ENCODE peak calls at places on chromosomes 13 and 19, in seven cellular contexts. One of them, this sample, is unnamed.

GRCh38 chr19:9958451-9958850 is 22.1 kb upstream of the OLFM2 start:
- DNase-seq in lower leg skin: no peak
- DNase-seq in heart right ventricle: no peak
- DNase-seq in psoas muscle: no peak
- DNase-seq in upper lobe of right lung: no peak
- DNase-seq in IMR-90: peak
- DNase-seq in left lung: no peak
- DNase-seq in this sample: peak

GRCh38 chr13:79353698-79354097 is 52.4 kb downstream of the RBM26 start:
- DNase-seq in heart right ventricle: no peak
- DNase-seq in psoas muscle: no peak
- DNase-seq in upper lobe of right lung: no peak
- DNase-seq in IMR-90: no peak
- DNase-seq in lower leg skin: no peak
- DNase-seq in left lung: no peak
- DNase-seq in this sample: no peak

GRCh38 chr19:40191836-40192646 is 815 bp downstream of the MAP3K10 start:
- DNase-seq in upper lobe of right lung: peak
- DNase-seq in psoas muscle: peak
- DNase-seq in heart right ventricle: peak
- DNase-seq in lower leg skin: no peak
- DNase-seq in left lung: peak
- DNase-seq in IMR-90: peak
- DNase-seq in this sample: peak

GRCh38 chr13:78593652-78594494 is 9.5 kb downstream of the POU4F1 start:
- DNase-seq in left lung: peak
- DNase-seq in heart right ventricle: no peak
- DNase-seq in lower leg skin: no peak
- DNase-seq in upper lobe of right lung: no peak
- DNase-seq in psoas muscle: no peak
- DNase-seq in IMR-90: no peak
- DNase-seq in this sample: no peak

GRCh38 chr13:39527961-39528720 is 74.9 kb downstream of the LHFPL6 start:
- DNase-seq in left lung: no peak
- DNase-seq in heart right ventricle: no peak
- DNase-seq in lower leg skin: no peak
- DNase-seq in psoas muscle: peak
- DNase-seq in IMR-90: peak
- DNase-seq in upper lobe of right lung: no peak
- DNase-seq in this sample: peak

GRCh38 chr13:68927387-68928026 is 1180.1 kb upstream of the ATXN8OS start:
- DNase-seq in upper lobe of right lung: no peak
- DNase-seq in heart right ventricle: no peak
- DNase-seq in IMR-90: no peak
- DNase-seq in psoas muscle: no peak
- DNase-seq in lower leg skin: no peak
- DNase-seq in left lung: no peak
- DNase-seq in this sample: no peak

GRCh38 chr19:42099336-42099925 is 23.5 kb downstream of the ZNF574 start:
- DNase-seq in psoas muscle: no peak
- DNase-seq in upper lobe of right lung: no peak
- DNase-seq in left lung: no peak
- DNase-seq in IMR-90: no peak
- DNase-seq in heart right ventricle: no peak
- DNase-seq in lower leg skin: no peak
- DNase-seq in this sample: no peak

GRCh38 chr13:45861352-45861751 is 9.8 kb upstream of the SIAH3 start:
- DNase-seq in left lung: no peak
- DNase-seq in psoas muscle: no peak
- DNase-seq in IMR-90: peak
- DNase-seq in upper lobe of right lung: no peak
- DNase-seq in heart right ventricle: no peak
- DNase-seq in lower leg skin: no peak
- DNase-seq in this sample: no peak

GRCh38 chr13:65638572-65639168 is 1591.5 kb downstream of the PCDH9 start:
- DNase-seq in lower leg skin: no peak
- DNase-seq in psoas muscle: no peak
- DNase-seq in heart right ventricle: no peak
- DNase-seq in left lung: no peak
- DNase-seq in IMR-90: peak
- DNase-seq in upper lobe of right lung: no peak
- DNase-seq in this sample: peak

GRCh38 chr13:73364706-73365105 is 305.9 kb downstream of the KLF5 start:
- DNase-seq in psoas muscle: no peak
- DNase-seq in IMR-90: no peak
- DNase-seq in heart right ventricle: no peak
- DNase-seq in lower leg skin: no peak
- DNase-seq in left lung: no peak
- DNase-seq in upper lobe of right lung: no peak
- DNase-seq in this sample: no peak

GRCh38 chr13:34162545-34162936 is 344.6 kb downstream of the RFC3 start:
- DNase-seq in IMR-90: peak
- DNase-seq in left lung: no peak
- DNase-seq in psoas muscle: no peak
- DNase-seq in upper lobe of right lung: no peak
- DNase-seq in lower leg skin: no peak
- DNase-seq in heart right ventricle: no peak
- DNase-seq in this sample: peak

GRCh38 chr13:97855570-97855970 is 97.9 kb upstream of the IPO5 start:
- DNase-seq in left lung: no peak
- DNase-seq in heart right ventricle: peak
- DNase-seq in lower leg skin: no peak
- DNase-seq in psoas muscle: no peak
- DNase-seq in upper lobe of right lung: no peak
- DNase-seq in IMR-90: peak
- DNase-seq in this sample: peak

GRCh38 chr13:19984430-19985218 is 26.1 kb downstream of the ZMYM2 start:
- DNase-seq in upper lobe of right lung: no peak
- DNase-seq in IMR-90: peak
- DNase-seq in left lung: no peak
- DNase-seq in heart right ventricle: no peak
- DNase-seq in psoas muscle: no peak
- DNase-seq in lower leg skin: no peak
- DNase-seq in this sample: peak

GRCh38 chr19:30873691-30874090 is 475.5 kb downstream of the TSHZ3 start:
- DNase-seq in lower leg skin: peak
- DNase-seq in IMR-90: no peak
- DNase-seq in psoas muscle: no peak
- DNase-seq in upper lobe of right lung: peak
- DNase-seq in left lung: no peak
- DNase-seq in heart right ventricle: no peak
- DNase-seq in this sample: no peak

GRCh38 chr13:70362820-70363219 is 254.6 kb upstream of the KLHL1 start:
- DNase-seq in heart right ventricle: no peak
- DNase-seq in upper lobe of right lung: no peak
- DNase-seq in lower leg skin: no peak
- DNase-seq in psoas muscle: no peak
- DNase-seq in IMR-90: no peak
- DNase-seq in left lung: no peak
- DNase-seq in this sample: no peak

GRCh38 chr13:40983725-40984669 is 35.1 kb downstream of the ELF1 start:
- DNase-seq in psoas muscle: no peak
- DNase-seq in lower leg skin: no peak
- DNase-seq in heart right ventricle: no peak
- DNase-seq in upper lobe of right lung: no peak
- DNase-seq in IMR-90: no peak
- DNase-seq in left lung: no peak
- DNase-seq in this sample: no peak

GRCh38 chr13:50244913-50245574 is 229.8 kb downstream of the KCNRG start:
- DNase-seq in left lung: no peak
- DNase-seq in psoas muscle: no peak
- DNase-seq in heart right ventricle: no peak
- DNase-seq in IMR-90: peak
- DNase-seq in upper lobe of right lung: no peak
- DNase-seq in lower leg skin: no peak
- DNase-seq in this sample: peak

GRCh38 chr13:110711778-110712070 is 1.8 kb upstream of the ING1 start:
- DNase-seq in lower leg skin: no peak
- DNase-seq in IMR-90: no peak
- DNase-seq in heart right ventricle: no peak
- DNase-seq in upper lobe of right lung: no peak
- DNase-seq in left lung: no peak
- DNase-seq in psoas muscle: no peak
- DNase-seq in this sample: no peak

GRCh38 chr13:58955546-58956385 is 1208.0 kb downstream of the DIAPH3 start:
- DNase-seq in lower leg skin: no peak
- DNase-seq in IMR-90: no peak
- DNase-seq in left lung: no peak
- DNase-seq in psoas muscle: no peak
- DNase-seq in heart right ventricle: no peak
- DNase-seq in upper lobe of right lung: no peak
- DNase-seq in this sample: no peak

GRCh38 chr19:15998166-15998565 is 49.4 kb downstream of the OR10H4 start:
- DNase-seq in heart right ventricle: no peak
- DNase-seq in psoas muscle: no peak
- DNase-seq in IMR-90: no peak
- DNase-seq in lower leg skin: no peak
- DNase-seq in left lung: no peak
- DNase-seq in upper lobe of right lung: no peak
- DNase-seq in this sample: no peak

GRCh38 chr19:35545855-35546381 is 492 bp downstream of the TMEM147 start:
- DNase-seq in upper lobe of right lung: peak
- DNase-seq in heart right ventricle: peak
- DNase-seq in psoas muscle: peak
- DNase-seq in lower leg skin: no peak
- DNase-seq in left lung: no peak
- DNase-seq in IMR-90: no peak
- DNase-seq in this sample: no peak

GRCh38 chr13:97640236-97640635 is 206.3 kb downstream of the RAP2A start:
- DNase-seq in lower leg skin: no peak
- DNase-seq in IMR-90: no peak
- DNase-seq in heart right ventricle: no peak
- DNase-seq in psoas muscle: no peak
- DNase-seq in upper lobe of right lung: no peak
- DNase-seq in left lung: no peak
- DNase-seq in this sample: no peak

GRCh38 chr13:68304287-68304893 is 1074.3 kb upstream of the PCDH9 start:
- DNase-seq in left lung: no peak
- DNase-seq in lower leg skin: no peak
- DNase-seq in psoas muscle: no peak
- DNase-seq in upper lobe of right lung: no peak
- DNase-seq in IMR-90: no peak
- DNase-seq in heart right ventricle: no peak
- DNase-seq in this sample: peak

GRCh38 chr13:50198508-50198907 is 183.3 kb downstream of the KCNRG start:
- DNase-seq in heart right ventricle: no peak
- DNase-seq in IMR-90: peak
- DNase-seq in left lung: no peak
- DNase-seq in upper lobe of right lung: no peak
- DNase-seq in lower leg skin: no peak
- DNase-seq in psoas muscle: no peak
- DNase-seq in this sample: peak

DNA sequence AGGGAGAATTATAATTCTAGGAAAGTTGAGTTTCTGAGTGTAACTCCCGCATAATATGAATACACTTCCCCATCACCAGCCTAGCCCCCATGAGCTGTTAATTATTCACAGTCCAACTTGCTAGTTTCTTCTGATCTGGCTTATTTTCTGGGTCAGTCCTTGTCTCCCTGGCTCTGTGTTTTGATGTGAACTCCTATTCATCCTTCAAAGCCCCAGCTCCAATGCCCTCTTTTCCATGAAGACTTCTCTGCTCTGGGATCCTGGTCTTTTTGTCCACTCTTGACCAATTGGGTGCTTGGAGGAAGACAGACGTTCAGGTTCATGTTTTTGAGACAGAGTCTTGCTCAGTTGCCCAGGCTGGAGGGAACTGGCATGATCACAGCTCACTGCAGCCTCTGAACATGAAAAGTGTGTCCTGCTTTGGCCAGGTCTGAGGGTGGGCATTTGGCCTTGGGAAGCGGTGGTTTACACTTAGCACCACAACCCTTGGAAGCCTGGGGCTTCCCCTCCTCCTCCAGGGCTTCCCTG is 603 bp downstream of the LRG1 start:
- DNase-seq in psoas muscle: no peak
- DNase-seq in heart right ventricle: no peak
- DNase-seq in lower leg skin: no peak
- DNase-seq in left lung: no peak
- DNase-seq in IMR-90: no peak
- DNase-seq in upper lobe of right lung: no peak
- DNase-seq in this sample: no peak
- H3K4me3 ChIP-seq in psoas muscle: no peak
- H3K4me3 ChIP-seq in heart right ventricle: peak
- H3K4me3 ChIP-seq in lower leg skin: no peak
- H3K4me3 ChIP-seq in left lung: peak
- H3K4me3 ChIP-seq in IMR-90: no peak
- H3K4me3 ChIP-seq in upper lobe of right lung: peak
- H3K4me3 ChIP-seq in this sample: no peak

GRCh38 chr19:19691683-19692082 is 23.0 kb downstream of the ZNF101 start:
- DNase-seq in IMR-90: no peak
- DNase-seq in left lung: no peak
- DNase-seq in heart right ventricle: no peak
- DNase-seq in psoas muscle: no peak
- DNase-seq in lower leg skin: no peak
- DNase-seq in upper lobe of right lung: no peak
- DNase-seq in this sample: no peak
- TF ChIP-seq CTCF in IMR-90: no peak
- TF ChIP-seq CTCF in left lung: no peak
- TF ChIP-seq CTCF in heart right ventricle: no peak
- TF ChIP-seq CTCF in psoas muscle: no peak
- TF ChIP-seq CTCF in lower leg skin: no peak
- TF ChIP-seq CTCF in upper lobe of right lung: no peak
- TF ChIP-seq CTCF in this sample: no peak

GRCh38 chr19:37304190-37304883 is 66.6 kb upstream of the ZNF527 start:
- DNase-seq in heart right ventricle: peak
- DNase-seq in upper lobe of right lung: no peak
- DNase-seq in IMR-90: no peak
- DNase-seq in lower leg skin: peak
- DNase-seq in left lung: no peak
- DNase-seq in psoas muscle: peak
- DNase-seq in this sample: no peak
- H3K4me3 ChIP-seq in heart right ventricle: peak
- H3K4me3 ChIP-seq in upper lobe of right lung: peak
- H3K4me3 ChIP-seq in IMR-90: peak
- H3K4me3 ChIP-seq in lower leg skin: no peak
- H3K4me3 ChIP-seq in left lung: peak
- H3K4me3 ChIP-seq in psoas muscle: peak
- H3K4me3 ChIP-seq in this sample: peak

DNA sequence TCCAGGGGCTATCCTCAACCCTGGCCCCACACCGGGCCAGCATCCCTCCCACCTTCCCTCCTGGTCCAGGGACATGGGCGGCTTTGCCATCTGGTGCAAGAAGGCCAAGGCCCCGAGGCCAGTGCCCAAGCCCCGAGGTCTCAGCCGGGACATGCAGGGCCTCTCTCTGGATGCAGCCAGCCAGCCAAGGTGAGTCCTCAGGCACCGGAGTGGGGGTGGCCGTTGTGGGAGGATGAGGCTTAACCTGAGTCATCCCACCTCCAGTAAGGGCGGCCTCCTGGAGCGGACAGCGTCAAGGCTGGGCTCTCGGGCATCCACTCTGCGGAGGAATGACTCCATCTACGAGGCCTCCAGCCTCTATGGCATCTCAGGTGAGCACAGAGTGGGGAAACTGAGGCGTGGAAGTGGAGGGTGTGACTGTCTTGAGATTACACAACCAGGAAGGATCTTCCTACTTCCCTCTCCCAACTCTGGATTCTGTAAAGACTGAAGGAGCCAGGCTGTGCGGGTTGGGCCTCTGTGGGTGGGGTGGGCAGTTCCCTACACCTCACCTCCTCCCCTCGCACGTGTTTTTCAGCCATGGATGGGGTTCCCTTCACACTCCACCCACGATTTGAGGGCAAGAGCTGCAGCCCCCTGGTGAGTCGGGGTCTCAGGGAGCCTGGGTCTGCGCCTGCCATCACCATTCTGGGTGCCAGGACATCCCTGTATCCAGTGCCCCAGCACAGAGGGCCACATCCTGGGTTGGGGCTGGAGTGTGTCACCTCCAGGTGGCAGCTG is 3.8 kb downstream of the MVB12A start:
- DNase-seq in upper lobe of right lung: no peak
- DNase-seq in IMR-90: no peak
- DNase-seq in psoas muscle: no peak
- DNase-seq in left lung: peak
- DNase-seq in heart right ventricle: no peak
- DNase-seq in lower leg skin: no peak
- DNase-seq in this sample: no peak
- TF ChIP-seq CTCF in upper lobe of right lung: no peak
- TF ChIP-seq CTCF in IMR-90: no peak
- TF ChIP-seq CTCF in psoas muscle: no peak
- TF ChIP-seq CTCF in left lung: no peak
- TF ChIP-seq CTCF in heart right ventricle: no peak
- TF ChIP-seq CTCF in lower leg skin: no peak
- TF ChIP-seq CTCF in this sample: no peak